ENCODE peak calls at places on chromosomes 4 and X, in four cellular contexts. T is GM12878, P is HepG2, J is K562. S is an unnamed sample.
A peak's percentile ranks its signal among the peaks of the same experiment; 100 is the strongest.

GRCh38 chr4:1907848-1908525 is 36.8 kb downstream of the NSD2 start:
- DNase-seq in T (no peak), J (no peak), P (no peak), S (no peak)

GRCh38 chrX:30961805-30962204 is 72.8 kb upstream of the TAB3 start:
- DNase-seq in P (no peak), T (no peak), J (no peak), S (no peak)

GRCh38 chr4:78439328-78439727 is 112.2 kb upstream of the ANXA3 start:
- DNase-seq in J (no peak), P (no peak), T (no peak), S (no peak)

GRCh38 chr4:108861339-108861738 is 98.5 kb upstream of the ETNPPL start:
- DNase-seq in P (no peak), J (no peak), T (no peak), S (peak; percentile 16)

GRCh38 chr4:7876096-7876993 is 63.3 kb downstream of the AFAP1 start:
- DNase-seq in T (no peak), J (no peak), P (peak; percentile 55), S (peak; percentile 33)

GRCh38 chr4:168432419-168433146 is 47.7 kb downstream of the DDX60L start:
- DNase-seq in J (no peak), P (no peak), T (no peak), S (no peak)

GRCh38 chrX:18424482-18425198 is 768 bp upstream of the CDKL5 start:
- DNase-seq in J (no peak), P (no peak), T (no peak), S (peak; percentile 34)

GRCh38 chr4:78357122-78357521 is 194.4 kb upstream of the ANXA3 start:
- DNase-seq in P (no peak), T (no peak), J (no peak), S (no peak)

GRCh38 chr4:161704040-161704439 is 459.8 kb downstream of the FSTL5 start:
- DNase-seq in T (no peak), J (no peak), P (no peak), S (no peak)

GRCh38 chr4:25457053-25457715 is 80.1 kb downstream of the ANAPC4 start:
- DNase-seq in T (no peak), J (no peak), P (no peak), S (no peak)

GRCh38 chr4:88908003-88908402 is 149.0 kb downstream of the FAM13A start:
- DNase-seq in J (no peak), T (no peak), P (no peak), S (no peak)

GRCh38 chr4:132065940-132066495 is 1083.1 kb upstream of the PCDH10 start:
- DNase-seq in P (no peak), J (no peak), T (no peak), S (no peak)

GRCh38 chr4:173332963-173333657 is 1.0 kb downstream of the HMGB2 start:
- DNase-seq in J (no peak), T (no peak), P (no peak), S (no peak)

GRCh38 chr4:38491854-38492478 is 172.0 kb upstream of the KLF3 start:
- DNase-seq in T (no peak), J (no peak), P (no peak), S (no peak)

GRCh38 chr4:105050896-105051295 is 95.8 kb upstream of the TET2 start:
- DNase-seq in J (no peak), P (no peak), T (no peak), S (no peak)

GRCh38 chr4:1243451-1244080 is 5.4 kb downstream of the CTBP1 start:
- DNase-seq in T (no peak), P (no peak), J (no peak), S (no peak)

GRCh38 chrX:40473460-40474204 is 107.1 kb upstream of the ATP6AP2 start:
- DNase-seq in P (no peak), J (no peak), T (no peak), S (no peak)

GRCh38 chrX:31112226-31112999 is 40.6 kb upstream of the FTHL17 start:
- DNase-seq in T (no peak), J (no peak), P (no peak), S (no peak)

GRCh38 chr4:186297013-186297645 is 31.1 kb downstream of the F11 start:
- DNase-seq in J (peak; percentile 31), T (no peak), P (peak; percentile 32), S (peak; percentile 10)

GRCh38 chr4:38523524-38524448 is 140.2 kb upstream of the KLF3 start:
- DNase-seq in P (no peak), J (peak; percentile 58), T (peak; percentile 82), S (no peak)

GRCh38 chr4:9820343-9820742 is 38.9 kb downstream of the DRD5 start:
- DNase-seq in P (no peak), J (no peak), T (no peak), S (no peak)

GRCh38 chr4:84877051-84877833 is 89.2 kb downstream of the WDFY3 start:
- DNase-seq in T (no peak), J (no peak), P (no peak), S (no peak)

GRCh38 chr4:140095694-140096482 is 58.1 kb downstream of the MAML3 start:
- DNase-seq in J (no peak), P (no peak), T (no peak), S (no peak)

GRCh38 chr4:140097572-140097971 is 56.4 kb downstream of the MAML3 start:
- DNase-seq in T (no peak), P (no peak), J (no peak), S (no peak)

GRCh38 chr4:140098481-140099132 is 55.4 kb downstream of the MAML3 start:
- DNase-seq in T (no peak), P (no peak), J (no peak), S (no peak)

GRCh38 chr4:140096483-140096861 is 57.5 kb downstream of the MAML3 start:
- DNase-seq in J (no peak), T (no peak), P (no peak), S (no peak)

GRCh38 chr4:140096921-140097320 is 57.1 kb downstream of the MAML3 start:
- DNase-seq in P (no peak), T (no peak), J (no peak), S (no peak)
- TF ChIP-seq SP1 in P (no peak), T (no peak), J (no peak), S (no peak)

GRCh38 chr4:76704133-76704881 is 193.6 kb downstream of the SOWAHB start:
- DNase-seq in J (no peak), P (no peak), T (no peak), S (no peak)
- TF ChIP-seq TARDBP in J (no peak), P (no peak), T (no peak), S (no peak)

GRCh38 chr4:41074227-41074626 is 140.1 kb downstream of the APBB2 start:
- DNase-seq in J (no peak), P (no peak), T (no peak), S (no peak)

GRCh38 chr4:41079871-41080565 is 134.3 kb downstream of the APBB2 start:
- DNase-seq in T (no peak), J (no peak), P (no peak), S (no peak)

GRCh38 chr4:41072021-41072777 is 142.1 kb downstream of the APBB2 start:
- DNase-seq in P (no peak), J (no peak), T (peak; percentile 52), S (no peak)

GRCh38 chr4:41077628-41078027 is 136.7 kb downstream of the APBB2 start:
- DNase-seq in T (no peak), J (no peak), P (peak; percentile 57), S (no peak)

GRCh38 chr4:41076481-41076880 is 137.9 kb downstream of the APBB2 start:
- DNase-seq in J (no peak), T (no peak), P (no peak), S (no peak)
- TF ChIP-seq FOXM1 in J (no peak), T (no peak), P (no peak), S (no peak)

DNA sequence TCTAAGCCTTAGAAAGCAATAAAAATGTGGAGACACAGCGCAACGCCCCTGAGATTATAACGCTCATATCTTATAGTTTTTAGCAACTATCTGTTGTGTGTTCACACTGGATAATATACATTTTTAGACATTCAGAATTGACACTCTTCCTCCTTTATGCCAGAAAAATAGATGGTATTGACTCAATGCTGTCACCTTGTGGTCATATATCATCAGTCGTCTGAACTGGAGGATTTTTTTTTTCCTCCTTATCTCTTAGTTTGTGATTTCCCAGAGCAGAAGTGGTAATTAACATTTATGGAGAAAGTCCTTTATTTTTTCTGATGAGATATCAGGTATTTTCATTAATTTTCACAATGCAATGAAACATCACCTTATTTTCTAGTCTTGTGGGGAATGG is 759.6 kb downstream of the RAB28 start:
- DNase-seq in P (peak; percentile 3), J (no peak), T (no peak), S (no peak)
- TF ChIP-seq SP1 in P (no peak), J (no peak), T (no peak), S (no peak)

GRCh38 chr4:112951362-112951962 is 98.0 kb upstream of the ANK2 start:
- DNase-seq in P (peak; percentile 9), J (no peak), T (no peak), S (no peak)
- TF ChIP-seq TARDBP in P (no peak), J (no peak), T (no peak), S (no peak)

DNA sequence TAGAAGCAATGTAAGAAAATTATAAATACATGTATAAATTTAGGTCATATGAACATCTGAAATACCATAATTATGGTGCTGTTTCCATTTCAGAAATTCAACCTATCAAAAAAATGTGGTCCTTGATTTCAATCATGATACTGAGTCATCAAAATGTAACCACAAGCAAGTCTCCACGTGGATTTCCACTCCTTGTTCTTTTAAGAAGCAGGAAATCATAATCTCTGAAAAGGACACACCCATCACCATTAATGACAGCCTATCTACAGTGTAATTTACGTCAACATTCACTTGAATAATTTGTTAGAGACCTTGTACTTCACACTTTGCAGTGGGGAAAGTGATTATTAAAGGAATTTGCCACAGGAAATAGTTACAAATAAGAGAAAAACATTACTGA is 17.7 kb upstream of the SLC7A11 start:
- DNase-seq in J (no peak), P (no peak), T (no peak), S (no peak)
- TF ChIP-seq FOXM1 in J (no peak), P (no peak), T (no peak), S (no peak)

DNA sequence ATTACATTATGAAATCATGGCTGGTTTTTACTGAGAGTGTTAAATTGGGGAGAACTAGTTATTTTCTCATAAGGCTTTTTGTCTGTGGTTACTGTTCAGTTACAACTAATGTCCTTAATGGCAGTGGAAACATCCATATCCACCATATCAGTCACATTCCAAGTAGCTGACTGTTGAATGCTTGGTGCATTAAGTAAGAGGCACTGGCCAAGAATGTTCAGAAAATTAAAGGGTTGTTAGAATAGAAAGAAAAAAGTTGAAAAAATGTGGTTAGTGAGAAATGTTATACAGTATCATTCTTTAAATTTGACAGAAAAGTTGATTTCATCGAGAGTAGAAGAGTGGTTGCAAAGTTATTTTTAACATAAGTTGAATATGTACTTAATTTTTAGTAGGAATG is 2407.3 kb downstream of the ARAP2 start:
- DNase-seq in J (no peak), P (no peak), T (no peak), S (no peak)
- TF ChIP-seq SP1 in J (no peak), P (no peak), T (no peak), S (no peak)

GRCh38 chr4:153008578-153009199 is 72.6 kb downstream of the FHDC1 start:
- DNase-seq in J (no peak), P (no peak), T (peak; percentile 28), S (no peak)
- TF ChIP-seq TARDBP in J (no peak), P (no peak), T (no peak), S (no peak)

GRCh38 chrX:33014086-33014485 is 197.3 kb downstream of the DMD start:
- DNase-seq in J (no peak), T (no peak), P (no peak), S (no peak)
- TF ChIP-seq FOXM1 in J (no peak), T (no peak), P (no peak), S (no peak)